ENCODE peak calls at places on chromosomes 7 and 10, in eight cellular contexts. V is A172; C is NCI-H460; T is AG10803; H is SK-N-MC; L is Daoy; S is activated naive CD8-positive, alpha-beta T cell treated with anti-CD3 and anti-CD28 coated beads, Interleukin-2, amount 50 U/mL, for 24 hours; U is bronchial epithelial cell. F is an unnamed sample.
A peak's percentile ranks its signal among the peaks of the same experiment; 100 is the strongest.

GRCh38 chr10:97234403-97234802 is 48.6 kb upstream of the SLIT1 start:
- DNase-seq in U (peak; percentile 57), L (no peak), S (no peak), C (peak; percentile 36), H (no peak), V (peak; percentile 40), T (peak; percentile 59), F (no peak)

GRCh38 chr7:78134256-78134655 is 335.7 kb downstream of the PHTF2 start:
- DNase-seq in S (no peak), C (peak; percentile 16), V (peak; percentile 50), H (peak; percentile 32), L (peak; percentile 53), U (peak; percentile 52), T (peak; percentile 77), F (no peak)

GRCh38 chr10:34732926-34733325 is 82.2 kb downstream of the PARD3 start:
- DNase-seq in C (peak; percentile 17), T (peak; percentile 32), H (no peak), S (no peak), L (no peak), U (peak; percentile 93), V (peak; percentile 72), F (no peak)

GRCh38 chr10:33365871-33366411 is 31.5 kb upstream of the NRP1 start:
- DNase-seq in T (peak; percentile 90), L (peak; percentile 83), V (peak; percentile 96), S (peak; percentile 12), U (peak; percentile 98), C (peak; percentile 61), H (no peak), F (no peak)

GRCh38 chr7:150686030-150686626 is 622 bp downstream of the GIMAP2 start:
- DNase-seq in C (no peak), S (no peak), H (no peak), V (peak; percentile 1), T (no peak), U (peak; percentile 4), L (peak; percentile 15), F (no peak)

GRCh38 chr7:141593134-141593533 is 41.9 kb downstream of the AGK start:
- DNase-seq in H (no peak), V (peak; percentile 8), S (no peak), U (peak; percentile 7), T (peak; percentile 51), L (peak; percentile 37), C (peak; percentile 42), F (no peak)

GRCh38 chr10:30028006-30028441 is 31.4 kb downstream of the JCAD start:
- DNase-seq in H (no peak), L (no peak), T (no peak), U (no peak), C (no peak), S (no peak), V (no peak), F (peak; percentile 86)

GRCh38 chr7:51224811-51225581 is 91.6 kb downstream of the COBL start:
- DNase-seq in S (no peak), V (peak; percentile 22), T (no peak), C (peak; percentile 11), H (no peak), L (peak; percentile 70), U (peak; percentile 81), F (peak; percentile 34)

GRCh38 chr7:42105541-42106349 is 131.3 kb downstream of the GLI3 start:
- DNase-seq in H (no peak), U (no peak), V (no peak), L (no peak), T (no peak), S (no peak), C (peak; percentile 87), F (no peak)

GRCh38 chr7:17129218-17129617 is 169.2 kb upstream of the AHR start:
- DNase-seq in T (no peak), S (no peak), L (no peak), V (no peak), U (no peak), C (no peak), H (no peak), F (no peak)

GRCh38 chr7:75817112-75817511 is 3.5 kb upstream of the CCL24 start:
- DNase-seq in L (no peak), H (no peak), S (no peak), C (no peak), U (no peak), T (no peak), V (no peak), F (no peak)

GRCh38 chr10:129021597-129022304 is 445.3 kb upstream of the MGMT start:
- DNase-seq in U (no peak), V (no peak), T (no peak), S (no peak), L (peak; percentile 32), C (no peak), H (no peak), F (no peak)

GRCh38 chr7:159197066-159197975 is 52.7 kb upstream of the VIPR2 start:
- DNase-seq in L (peak; percentile 69), V (peak; percentile 62), U (peak; percentile 10), T (no peak), H (no peak), S (peak; percentile 16), C (peak; percentile 59), F (no peak)

GRCh38 chr7:157576415-157576814 is 239.6 kb downstream of the DNAJB6 start:
- DNase-seq in S (peak; percentile 50), T (no peak), H (no peak), L (no peak), U (no peak), C (no peak), V (no peak), F (no peak)

GRCh38 chr10:49106451-49106850 is 8.9 kb downstream of the VSTM4 start:
- DNase-seq in C (no peak), T (peak; percentile 67), S (no peak), U (no peak), V (no peak), L (no peak), H (no peak), F (peak; percentile 83)

GRCh38 chr10:3090914-3091313 is 23.6 kb downstream of the PFKP start:
- DNase-seq in V (peak; percentile 80), L (peak; percentile 66), C (no peak), U (peak; percentile 75), S (no peak), T (peak; percentile 53), H (no peak), F (no peak)

GRCh38 chr10:124378817-124379510 is 39.8 kb downstream of the OAT start:
- DNase-seq in H (no peak), T (no peak), V (peak; percentile 35), C (no peak), U (peak; percentile 88), S (no peak), L (peak; percentile 44), F (peak; percentile 58)

GRCh38 chr7:139716156-139716942 is 61.4 kb downstream of the HIPK2 start:
- DNase-seq in C (no peak), S (no peak), H (no peak), V (no peak), T (no peak), U (no peak), L (no peak), F (no peak)

F was measured in sigmoid colon.